ENCODE peak calls at places on chromosomes 4 and X, in six cellular contexts. J is H1, S is GM12878, T is K562, E is GM12892, D is HepG2. R is an unnamed sample.

GRCh38 chr4:187993827-187994226 is 1.7 kb upstream of the ZFP42 start:
- DNase-seq in J (peak), S (no peak), T (peak), E (no peak), D (no peak), R (no peak)

GRCh38 chrX:15973299-15973698 is 118.7 kb upstream of the AP1S2 start:
- DNase-seq in J (no peak), S (peak), T (peak), E (no peak), D (peak), R (no peak)

GRCh38 chr4:81541546-81541945 is 69.8 kb upstream of the RASGEF1B start:
- DNase-seq in J (no peak), S (no peak), T (no peak), E (no peak), D (no peak), R (no peak)

GRCh38 chr4:185344743-185345538 is 50.8 kb downstream of the LRP2BP start:
- DNase-seq in J (no peak), S (peak), T (no peak), E (no peak), D (no peak), R (no peak)

GRCh38 chr4:186725422-186726149 is 1.9 kb upstream of the FAT1 start:
- DNase-seq in J (peak), S (no peak), T (peak), E (no peak), D (peak), R (peak)

GRCh38 chr4:170656506-170656905 is 566.8 kb upstream of the AADAT start:
- DNase-seq in J (no peak), S (no peak), T (no peak), E (no peak), D (no peak), R (no peak)

GRCh38 chr4:734951-735350 is 29.3 kb downstream of the PCGF3 start:
- DNase-seq in J (no peak), S (no peak), T (no peak), E (no peak), D (no peak), R (no peak)

GRCh38 chr4:71559957-71560541 is 221.2 kb downstream of the SLC4A4 start:
- DNase-seq in J (no peak), S (no peak), T (no peak), E (no peak), D (no peak), R (no peak)

GRCh38 chr4:2353222-2354107 is 65.0 kb downstream of the ZFYVE28 start:
- DNase-seq in J (no peak), S (no peak), T (no peak), E (no peak), D (no peak), R (no peak)

GRCh38 chrX:110847334-110847733 is 51.7 kb upstream of the CHRDL1 start:
- DNase-seq in J (no peak), S (peak), T (peak), E (no peak), D (peak), R (no peak)
- TF ChIP-seq TAF1 in J (no peak), S (no peak), T (no peak), E (no peak), D (no peak), R (no peak)

GRCh38 chr4:15654556-15655222 is 468 bp downstream of the FBXL5 start:
- DNase-seq in J (no peak), S (no peak), T (peak), E (no peak), D (peak), R (no peak)
- TF ChIP-seq POLR2A in J (peak), S (no peak), T (no peak), E (no peak), D (no peak), R (no peak)

GRCh38 chr4:138189212-138189611 is 52.9 kb downstream of the SLC7A11 start:
- DNase-seq in J (no peak), S (no peak), T (no peak), E (no peak), D (no peak), R (no peak)

GRCh38 chr4:138193963-138194362 is 48.2 kb downstream of the SLC7A11 start:
- DNase-seq in J (no peak), S (no peak), T (no peak), E (no peak), D (no peak), R (no peak)

GRCh38 chr4:138190452-138190858 is 51.7 kb downstream of the SLC7A11 start:
- DNase-seq in J (no peak), S (peak), T (no peak), E (no peak), D (no peak), R (no peak)

GRCh38 chr4:138188406-138189084 is 53.6 kb downstream of the SLC7A11 start:
- DNase-seq in J (no peak), S (no peak), T (no peak), E (no peak), D (no peak), R (no peak)

GRCh38 chr4:138192113-138192512 is 50.0 kb downstream of the SLC7A11 start:
- DNase-seq in J (no peak), S (no peak), T (peak), E (no peak), D (peak), R (no peak)
- TF ChIP-seq TAF1 in J (no peak), S (no peak), T (no peak), E (no peak), D (no peak), R (no peak)

GRCh38 chrX:53095796-53096195 is 1.9 kb downstream of the KANTR start:
- DNase-seq in J (no peak), S (no peak), T (no peak), E (no peak), D (no peak), R (no peak)

GRCh38 chrX:53093177-53093655 is 726 bp upstream of the KANTR start:
- DNase-seq in J (peak), S (no peak), T (peak), E (peak), D (peak), R (peak)

GRCh38 chrX:53094584-53094908 is 604 bp downstream of the KANTR start:
- DNase-seq in J (no peak), S (no peak), T (no peak), E (no peak), D (no peak), R (no peak)

GRCh38 chrX:53091354-53091753 is 2.6 kb upstream of the KANTR start:
- DNase-seq in J (no peak), S (no peak), T (no peak), E (no peak), D (no peak), R (no peak)

DNA sequence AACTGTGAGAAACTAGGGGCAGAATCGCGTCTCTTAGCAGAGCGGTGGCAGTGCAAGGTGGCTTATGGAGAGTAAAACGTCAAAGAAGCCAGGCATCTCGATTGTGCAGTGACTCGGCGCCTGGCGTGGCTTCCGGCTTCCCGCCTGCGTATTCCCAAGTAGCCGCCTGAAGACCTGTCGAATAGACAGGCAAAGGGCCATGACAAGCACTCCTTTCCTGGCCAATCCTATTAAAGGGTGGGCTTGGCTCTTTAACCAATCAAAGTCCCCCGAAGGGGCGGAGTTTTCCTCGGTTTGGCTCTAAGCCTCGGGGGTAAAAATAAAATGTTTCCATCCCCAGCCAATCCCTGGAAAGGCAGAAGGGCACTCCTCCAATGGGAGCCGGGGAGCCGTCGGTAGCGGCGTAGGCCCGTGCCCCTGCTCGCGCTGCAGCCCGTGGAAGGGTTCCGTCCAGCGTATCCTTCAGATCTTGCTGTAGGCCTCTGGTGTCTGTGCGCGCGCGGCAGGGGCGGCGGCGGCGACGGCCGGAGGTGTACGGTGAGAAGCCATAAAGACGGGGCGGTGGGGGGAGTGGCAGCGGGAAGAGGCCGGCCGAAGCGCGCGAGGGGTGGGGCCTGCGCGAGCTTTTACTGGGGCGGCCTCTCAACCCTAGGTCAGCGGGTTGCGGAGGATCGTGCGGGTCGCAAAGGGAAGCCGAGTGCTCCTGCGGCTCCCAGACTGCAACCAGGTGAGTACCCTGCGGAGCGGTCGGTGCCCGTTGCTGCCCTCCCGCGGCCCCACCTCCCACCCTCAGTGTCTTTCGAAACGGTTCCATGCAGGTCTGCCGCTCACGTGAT is at the start of gene KANTR:
- DNase-seq in J (peak), S (peak), T (peak), E (peak), D (peak), R (peak)
- TF ChIP-seq POLR2A in J (peak), S (peak), T (peak), E (no peak), D (peak), R (no peak)

GRCh38 chrX:109848451-109849050 is 115.5 kb upstream of the ACSL4 start:
- DNase-seq in J (no peak), S (no peak), T (peak), E (no peak), D (peak), R (no peak)

GRCh38 chrX:109843963-109844751 is 111.1 kb upstream of the ACSL4 start:
- DNase-seq in J (no peak), S (no peak), T (no peak), E (no peak), D (no peak), R (no peak)

GRCh38 chrX:109842611-109843010 is 109.6 kb upstream of the ACSL4 start:
- DNase-seq in J (no peak), S (no peak), T (no peak), E (no peak), D (no peak), R (no peak)

GRCh38 chrX:109845996-109846395 is 112.9 kb upstream of the ACSL4 start:
- DNase-seq in J (no peak), S (no peak), T (no peak), E (no peak), D (no peak), R (no peak)

DNA sequence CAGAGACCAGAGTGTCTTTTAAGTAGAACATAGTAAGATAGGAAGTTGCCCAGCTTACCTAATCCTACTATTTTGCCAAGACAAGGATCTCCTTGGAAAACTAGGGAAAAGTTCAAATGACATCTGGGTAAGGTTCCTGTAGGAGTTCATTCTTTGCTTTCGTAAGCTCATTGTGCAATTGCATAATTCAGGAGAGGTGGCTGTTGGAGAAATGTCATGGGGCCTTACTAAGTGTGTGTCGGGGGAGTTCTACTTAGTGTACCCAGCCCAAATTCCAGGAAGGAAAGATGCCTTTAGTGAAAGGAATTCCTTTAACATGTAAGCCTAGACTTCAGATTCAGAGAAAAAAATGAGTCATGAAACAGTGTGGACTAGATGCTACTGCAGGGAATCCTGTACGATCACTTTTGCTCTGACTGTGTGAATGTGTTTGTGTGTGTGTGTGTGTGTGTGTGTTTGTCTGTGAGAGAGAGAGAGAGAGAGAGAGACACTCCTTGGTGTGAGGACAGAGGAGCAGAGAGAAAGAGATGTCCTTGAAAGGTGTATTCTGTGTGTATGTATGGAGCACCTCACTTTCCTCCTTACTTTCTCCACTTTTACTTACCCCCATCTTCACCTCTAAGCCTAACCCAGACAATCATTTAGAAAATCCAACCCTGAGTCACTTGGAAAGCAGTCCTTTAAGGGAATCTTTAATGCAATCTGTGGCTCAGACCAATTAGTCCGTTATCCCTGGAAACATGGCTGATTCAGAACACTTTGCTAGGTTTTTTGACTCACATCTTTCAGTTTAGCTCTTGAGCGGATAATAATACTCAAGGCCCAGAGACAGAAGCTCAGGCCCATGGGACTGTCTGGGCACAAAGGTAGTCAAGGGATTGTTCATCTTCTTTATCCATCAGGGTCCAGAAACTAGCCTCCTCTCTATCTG is 114.5 kb upstream of the ACSL4 start:
- DNase-seq in J (no peak), S (no peak), T (no peak), E (no peak), D (peak), R (no peak)
- TF ChIP-seq TAF1 in J (no peak), S (no peak), T (no peak), E (no peak), D (no peak), R (no peak)

DNA sequence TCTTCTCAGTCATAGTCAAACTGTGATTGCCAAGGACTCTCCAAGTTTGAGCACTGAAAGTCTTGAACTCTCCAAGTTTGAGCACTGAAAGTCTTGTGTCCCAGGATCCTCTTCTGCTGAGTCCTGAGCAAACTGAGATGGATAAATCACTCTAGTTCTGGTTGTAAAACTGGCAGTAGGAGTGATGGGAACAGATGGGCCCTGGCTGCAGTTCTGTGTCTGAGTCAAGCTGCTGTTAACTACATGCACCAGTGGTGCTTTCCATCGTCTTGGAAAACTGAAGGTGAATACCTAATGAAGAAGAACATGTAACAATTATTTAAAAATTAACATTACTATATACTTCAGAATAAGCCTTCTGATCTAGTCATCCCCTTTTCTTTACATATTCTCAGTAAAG is 27.6 kb upstream of the KCNIP4 start:
- DNase-seq in J (no peak), S (no peak), T (no peak), E (no peak), D (no peak), R (no peak)
- TF ChIP-seq POLR2A in J (no peak), S (no peak), T (no peak), E (no peak), D (no peak), R (no peak)

DNA sequence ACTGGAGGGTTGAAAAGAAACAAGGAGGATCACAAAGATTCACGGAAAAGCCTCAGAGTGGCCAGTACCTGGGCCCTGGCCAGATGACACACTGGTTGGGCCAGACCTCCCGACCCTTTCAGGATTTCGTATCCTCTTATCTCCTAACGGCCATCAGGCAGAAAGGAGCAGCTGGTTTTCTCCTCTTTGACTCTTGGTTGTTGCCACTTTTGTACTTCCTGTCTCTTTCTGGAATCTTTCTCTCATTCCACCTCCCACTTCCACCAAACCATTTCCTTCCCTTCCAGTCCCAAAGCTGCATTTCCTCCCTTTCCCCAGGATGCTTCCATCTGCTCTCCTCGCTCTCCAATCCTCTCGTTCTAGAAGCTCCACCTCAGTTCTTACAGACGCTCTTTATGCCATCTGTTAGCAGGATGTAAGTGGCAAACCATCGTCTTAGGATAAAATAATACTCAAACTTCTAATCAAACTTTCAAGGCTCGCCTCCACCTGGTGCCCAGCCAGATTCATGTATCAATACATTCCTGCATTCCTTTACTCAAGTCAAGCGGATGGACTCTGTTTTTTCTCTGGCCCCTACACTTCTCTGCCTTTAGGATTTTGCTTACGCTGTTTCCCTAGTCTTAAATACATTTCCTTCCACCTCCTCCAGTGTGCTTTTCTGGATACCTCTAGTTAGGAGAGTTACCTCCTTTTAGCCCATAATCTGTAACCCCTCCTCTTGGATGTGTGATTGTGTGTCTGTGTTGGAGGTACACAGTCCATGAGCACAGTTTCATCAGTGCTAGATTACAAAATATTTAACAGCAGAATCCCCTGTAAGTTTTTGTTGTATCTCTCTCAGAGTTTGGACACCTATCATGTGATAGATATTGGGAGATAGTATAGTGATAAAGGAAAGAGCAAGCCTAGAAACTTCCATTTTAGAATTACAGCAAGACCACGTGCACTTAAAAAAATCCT is 70.4 kb downstream of the LDB2 start:
- DNase-seq in J (no peak), S (no peak), T (peak), E (no peak), D (no peak), R (no peak)
- TF ChIP-seq TAF1 in J (no peak), S (no peak), T (no peak), E (no peak), D (no peak), R (no peak)

GRCh38 chr4:48047896-48048295 is 31.3 kb downstream of the NIPAL1 start:
- DNase-seq in J (no peak), S (no peak), T (no peak), E (no peak), D (no peak), R (no peak)
- TF ChIP-seq POLR2A in J (no peak), S (no peak), T (no peak), E (no peak), D (no peak), R (no peak)